ENCODE peak calls at places on chromosomes 13 and 19, in five cellular contexts. J is Panc1, C is IMR-90, R is fibroblast of the aortic adventitia, H is left ventricle myocardium inferior. D is an unnamed sample.

GRCh38 chr13:19794552-19795143 is 11.9 kb upstream of the PSPC1 start:
- DNase-seq in J (no peak), C (no peak), R (no peak), H (no peak), D (no peak)

GRCh38 chr19:19067276-19068072 is 3.7 kb downstream of the SLC25A42 start:
- DNase-seq in J (no peak), C (no peak), R (peak; percentile 22), H (no peak), D (peak; percentile 66)

GRCh38 chr13:28753208-28753892 is 34.6 kb upstream of the SLC46A3 start:
- DNase-seq in J (peak; percentile 8), C (peak; percentile 91), R (peak; percentile 95), H (peak; percentile 21), D (peak; percentile 96)

GRCh38 chr13:81184556-81185265 is 843.8 kb upstream of the SPRY2 start:
- DNase-seq in J (no peak), C (peak; percentile 4), R (no peak), H (no peak), D (no peak)

GRCh38 chr13:40167327-40167726 is 499.1 kb downstream of the FOXO1 start:
- DNase-seq in J (no peak), C (no peak), R (no peak), H (no peak), D (no peak)

GRCh38 chr19:28437390-28438346 is 775.3 kb downstream of the UQCRFS1 start:
- DNase-seq in J (no peak), C (no peak), R (no peak), H (no peak), D (no peak)

GRCh38 chr19:15776264-15776663 is 11.2 kb upstream of the OR10H5 start:
- DNase-seq in J (no peak), C (no peak), R (no peak), H (no peak), D (no peak)

GRCh38 chr13:34172048-34172447 is 354.1 kb downstream of the RFC3 start:
- DNase-seq in J (no peak), C (no peak), R (peak; percentile 23), H (no peak), D (peak; percentile 37)

GRCh38 chr19:30073152-30074000 is 131.3 kb downstream of the URI1 start:
- DNase-seq in J (no peak), C (no peak), R (no peak), H (no peak), D (no peak)

GRCh38 chr13:38542601-38543000 is 144.3 kb upstream of the FREM2 start:
- DNase-seq in J (no peak), C (no peak), R (no peak), H (no peak), D (no peak)

GRCh38 chr13:50309200-50309848 is 294.1 kb downstream of the KCNRG start:
- DNase-seq in J (no peak), C (no peak), R (peak; percentile 43), H (no peak), D (no peak)

GRCh38 chr19:10552596-10553053 is 8.9 kb downstream of the ATG4D start:
- DNase-seq in J (no peak), C (no peak), R (no peak), H (no peak), D (no peak)

GRCh38 chr19:1167687-1168561 is 6.1 kb downstream of the SBNO2 start:
- DNase-seq in J (no peak), C (no peak), R (no peak), H (no peak), D (no peak)

GRCh38 chr19:21569497-21569870 is 64.1 kb downstream of the ZNF429 start:
- DNase-seq in J (no peak), C (no peak), R (no peak), H (peak; percentile 54), D (no peak)

GRCh38 chr13:91078093-91078679 is 269.3 kb upstream of the MIR17HG start:
- DNase-seq in J (no peak), C (no peak), R (no peak), H (no peak), D (no peak)

GRCh38 chr19:6062274-6062673 is 48.0 kb downstream of the RFX2 start:
- DNase-seq in J (no peak), C (no peak), R (peak; percentile 51), H (no peak), D (peak; percentile 35)

GRCh38 chr19:14418743-14419037 is 451 bp downstream of the DDX39A start:
- DNase-seq in J (no peak), C (no peak), R (peak; percentile 30), H (no peak), D (no peak)

GRCh38 chr13:28707629-28708427 is 10.9 kb downstream of the SLC46A3 start:
- DNase-seq in J (no peak), C (peak; percentile 92), R (peak; percentile 78), H (no peak), D (peak; percentile 90)

GRCh38 chr13:33193428-33193974 is 92.1 kb downstream of the STARD13 start:
- DNase-seq in J (no peak), C (no peak), R (no peak), H (no peak), D (no peak)

GRCh38 chr19:56701895-56702294 is 30.3 kb upstream of the ZNF835 start:
- DNase-seq in J (no peak), C (no peak), R (no peak), H (no peak), D (no peak)

GRCh38 chr13:41231786-41232185 is 31.6 kb downstream of the MTRF1 start:
- DNase-seq in J (no peak), C (peak; percentile 37), R (peak; percentile 12), H (peak; percentile 23), D (no peak)

GRCh38 chr19:17475541-17476115 is 5.3 kb downstream of the SLC27A1 start:
- DNase-seq in J (no peak), C (peak; percentile 61), R (peak; percentile 37), H (peak; percentile 67), D (peak; percentile 80)

GRCh38 chr19:55641376-55642152 is 762 bp downstream of the ZNF580 start:
- DNase-seq in J (no peak), C (peak; percentile 18), R (peak; percentile 39), H (no peak), D (no peak)

GRCh38 chr13:25874907-25875306 is 176.9 kb downstream of the SHISA2 start:
- DNase-seq in J (no peak), C (no peak), R (no peak), H (no peak), D (no peak)

GRCh38 chr19:3573858-3574637 is 1.3 kb downstream of the HMG20B start:
- DNase-seq in J (peak; percentile 55), C (peak; percentile 93), R (peak; percentile 89), H (peak; percentile 77), D (peak; percentile 94)

GRCh38 chr13:82749551-82749950 is 1132.7 kb downstream of the SLITRK1 start:
- DNase-seq in J (no peak), C (peak; percentile 42), R (no peak), H (no peak), D (no peak)

GRCh38 chr13:112350300-112350699 is 25.9 kb upstream of the SPACA7 start:
- DNase-seq in J (no peak), C (no peak), R (no peak), H (no peak), D (no peak)

GRCh38 chr13:106331116-106331515 is 204.3 kb downstream of the EFNB2 start:
- DNase-seq in J (no peak), C (no peak), R (no peak), H (no peak), D (no peak)

GRCh38 chr13:48579167-48579918 is 46.5 kb upstream of the RCBTB2 start:
- DNase-seq in J (no peak), C (no peak), R (no peak), H (no peak), D (no peak)

GRCh38 chr13:100989424-100989823 is 314.8 kb upstream of the TMTC4 start:
- DNase-seq in J (no peak), C (no peak), R (no peak), H (no peak), D (no peak)

GRCh38 chr13:23739597-23739996 is 149.6 kb downstream of the MIPEP start:
- DNase-seq in J (no peak), C (no peak), R (no peak), H (no peak), D (no peak)

GRCh38 chr19:33998739-33999345 is 173.5 kb upstream of the LSM14A start:
- DNase-seq in J (no peak), C (no peak), R (peak; percentile 23), H (no peak), D (peak; percentile 4)

GRCh38 chr19:33997690-33998089 is 174.6 kb upstream of the LSM14A start:
- DNase-seq in J (no peak), C (no peak), R (peak; percentile 3), H (no peak), D (no peak)

DNA sequence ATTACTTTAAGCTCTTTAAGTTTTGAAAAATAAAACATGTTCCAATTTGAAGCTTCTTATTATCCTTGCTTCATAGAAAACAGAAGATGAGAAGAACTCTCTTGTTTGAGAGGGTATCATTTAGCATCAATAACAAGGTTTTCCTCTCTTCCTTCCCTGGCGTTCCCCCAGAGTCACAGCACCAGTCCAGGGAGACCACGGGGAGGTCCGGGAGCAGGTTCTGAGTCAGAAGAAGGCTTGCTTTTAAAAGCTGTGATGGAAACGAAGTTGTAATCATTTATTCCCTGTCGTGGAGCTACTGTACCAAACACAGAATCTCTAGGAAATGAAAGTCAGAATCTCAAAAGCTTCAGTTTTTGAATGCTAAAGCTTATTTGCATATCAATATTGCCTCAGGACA is 174.0 kb upstream of the LSM14A start:
- DNase-seq in J (no peak), C (no peak), R (no peak), H (no peak), D (no peak)
- H3K4me3 ChIP-seq in J (no peak overlapping the region), C (no peak overlapping the region), R (no peak overlapping the region), H (no peak overlapping the region), D (no peak overlapping the region)

GRCh38 chr13:76991796-76992547 is at the start of gene CLN5:
- DNase-seq in J (no peak), C (peak; percentile 90), R (peak; percentile 88), H (peak; percentile 94), D (peak; percentile 92)
- TF ChIP-seq CTCF in J (no peak), C (no peak), R (no peak), H (no peak), D (no peak)

DNA sequence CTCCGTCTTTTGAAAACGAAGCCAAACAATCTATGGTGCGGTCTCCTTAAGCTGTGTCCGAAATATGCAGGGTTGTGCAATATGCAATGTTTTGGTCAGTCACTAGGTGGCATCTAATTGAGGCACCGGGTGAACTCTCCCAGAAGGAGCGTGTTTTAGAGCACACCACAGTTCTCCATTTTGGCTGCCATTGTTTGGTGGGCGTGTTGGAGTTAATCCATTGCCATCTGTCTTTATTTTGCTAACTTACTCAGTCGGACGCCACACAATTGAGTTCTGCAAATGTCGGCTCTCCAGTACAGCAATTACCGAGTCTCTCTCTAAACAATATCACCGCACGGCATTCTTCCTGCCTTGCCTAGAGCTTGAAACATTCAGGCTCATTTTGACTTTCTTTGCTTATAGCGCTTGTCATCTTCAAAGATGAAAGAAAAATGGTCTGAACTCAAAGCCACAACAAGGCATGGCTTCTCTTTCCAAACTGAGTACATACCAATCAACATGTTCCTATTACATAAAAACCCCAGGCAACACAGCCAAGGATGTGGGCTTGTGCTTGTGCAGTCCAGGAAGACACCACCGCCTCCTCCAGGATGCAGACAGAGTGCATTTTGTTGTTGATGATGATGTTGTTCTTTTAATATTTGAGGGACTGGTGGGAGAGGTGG is 182.0 kb upstream of the SERP2 start:
- DNase-seq in J (no peak), C (peak; percentile 70), R (peak; percentile 90), H (no peak), D (peak; percentile 89)
- H3K4me3 ChIP-seq in J (no peak overlapping the region), C (no peak overlapping the region), R (no peak overlapping the region), H (peak overlapping the region; percentile 12), D (peak overlapping the region; percentile 26)

DNA sequence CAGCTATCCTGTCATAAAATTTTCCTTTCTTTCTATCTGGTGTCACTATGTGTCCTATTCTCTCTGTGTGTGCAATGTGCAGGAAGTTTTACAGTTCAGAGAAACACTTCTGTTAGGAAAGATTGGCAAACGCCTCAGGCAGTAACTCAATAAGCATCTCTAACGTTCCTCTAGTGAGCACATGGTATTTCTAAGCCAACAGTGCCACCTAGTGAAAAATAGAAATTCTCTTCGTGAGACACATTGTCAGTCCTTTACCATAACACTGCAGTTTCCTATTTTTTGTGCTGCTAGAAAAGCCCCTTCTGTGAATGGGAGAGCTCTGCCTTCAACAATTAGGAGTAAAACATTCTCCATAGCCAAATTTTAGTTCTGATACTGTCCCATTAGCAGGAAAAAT is 50.7 kb downstream of the ZNF723 start:
- DNase-seq in J (no peak), C (peak; percentile 13), R (peak; percentile 18), H (no peak), D (peak; percentile 4)
- TF ChIP-seq CTCF in J (peak; percentile 18), C (peak; percentile 28), R (no peak), H (peak; percentile 60), D (peak; percentile 12)

D was measured in AG10803.